ENCODE peak calls at places on chromosomes 11 and 22, in six cellular contexts. L is IMR-90, J is mesendoderm, I is ovary, N is hepatocyte, A is GM23338. P is an unnamed sample.

GRCh38 chr11:134176284-134176683 is 47.5 kb downstream of the NCAPD3 start:
- DNase-seq in J (no peak), L (no peak), I (no peak), N (no peak), A (no peak), P (no peak)

GRCh38 chr11:115418081-115418480 is 86.1 kb downstream of the CADM1 start:
- DNase-seq in N (no peak), J (no peak), A (no peak), L (no peak), I (no peak), P (no peak)

GRCh38 chr11:110655967-110656366 is 56.3 kb downstream of the ARHGAP20 start:
- DNase-seq in I (no peak), L (no peak), A (peak; percentile 1), J (peak; percentile 1), N (no peak), P (no peak)

GRCh38 chr11:35579557-35580396 is 38.5 kb upstream of the FJX1 start:
- DNase-seq in J (peak; percentile 59), N (peak; percentile 40), I (no peak), A (no peak), L (peak; percentile 99), P (no peak)

GRCh38 chr11:76598426-76598839 is 72.1 kb downstream of the LRRC32 start:
- DNase-seq in L (peak; percentile 56), I (no peak), N (peak; percentile 36), J (peak; percentile 74), A (peak; percentile 76), P (peak; percentile 72)

GRCh38 chr22:30241576-30242371 is 4.8 kb downstream of the LIF start:
- DNase-seq in I (no peak), J (no peak), N (no peak), L (peak; percentile 69), A (no peak), P (no peak)

GRCh38 chr22:31089101-31090100 is 8.3 kb downstream of the SMTN start:
- DNase-seq in I (peak; percentile 69), A (peak; percentile 59), N (peak; percentile 61), L (no peak), J (no peak), P (peak; percentile 90)

GRCh38 chr11:73818838-73819237 is 31.2 kb downstream of the MRPL48 start:
- DNase-seq in N (no peak), J (peak; percentile 85), L (peak; percentile 55), A (peak; percentile 10), I (no peak), P (peak; percentile 19)

GRCh38 chr11:126282742-126283591 is at the start of gene TIRAP:
- DNase-seq in J (peak; percentile 63), N (peak; percentile 82), A (peak; percentile 73), L (peak; percentile 42), I (peak; percentile 79), P (peak; percentile 90)

GRCh38 chr11:88188251-88189030 is 13.2 kb upstream of the RAB38 start:
- DNase-seq in I (no peak), N (peak; percentile 65), L (no peak), J (peak; percentile 47), A (no peak), P (no peak)

GRCh38 chr22:27668828-27669797 is 132.4 kb downstream of the MN1 start:
- DNase-seq in N (peak; percentile 90), A (peak; percentile 7), I (no peak), L (peak; percentile 18), J (peak; percentile 71), P (no peak)

GRCh38 chr11:14813506-14813905 is 78.5 kb downstream of the CYP2R1 start:
- DNase-seq in N (no peak), I (no peak), A (no peak), L (no peak), J (no peak), P (no peak)

GRCh38 chr11:63769044-63769718 is 606 bp upstream of the ZFTA start:
- DNase-seq in J (no peak), L (no peak), A (peak; percentile 55), N (peak; percentile 68), I (peak; percentile 68), P (peak; percentile 83)

GRCh38 chr11:93529707-93530467 is 13.3 kb downstream of the SMCO4 start:
- DNase-seq in N (peak; percentile 16), L (peak; percentile 41), I (peak; percentile 49), A (no peak), J (no peak), P (no peak)

GRCh38 chr22:37292641-37293040 is 10.3 kb downstream of the CYTH4 start:
- DNase-seq in A (no peak), J (peak; percentile 41), N (no peak), L (no peak), I (no peak), P (no peak)

GRCh38 chr11:62048101-62048500 is 75.7 kb upstream of the INCENP start:
- DNase-seq in A (no peak), N (peak; percentile 32), J (peak; percentile 20), I (no peak), L (no peak), P (no peak)

GRCh38 chr22:44363214-44363979 is 50.6 kb upstream of the SHISAL1 start:
- DNase-seq in J (no peak), I (peak; percentile 87), N (peak; percentile 76), A (no peak), L (peak; percentile 98), P (peak; percentile 85)

GRCh38 chr11:66443602-66444001 is 5.0 kb upstream of the MRPL11 start:
- DNase-seq in L (peak; percentile 92), I (no peak), N (no peak), A (no peak), J (no peak), P (no peak)

GRCh38 chr11:116881153-116881552 is 43.7 kb upstream of the APOA1 start:
- DNase-seq in A (peak; percentile 17), N (no peak), L (no peak), I (no peak), J (no peak), P (no peak)

GRCh38 chr11:15523576-15523975 is 408.9 kb downstream of the INSC start:
- DNase-seq in A (no peak), I (no peak), L (no peak), J (no peak), N (no peak), P (no peak)

DNA sequence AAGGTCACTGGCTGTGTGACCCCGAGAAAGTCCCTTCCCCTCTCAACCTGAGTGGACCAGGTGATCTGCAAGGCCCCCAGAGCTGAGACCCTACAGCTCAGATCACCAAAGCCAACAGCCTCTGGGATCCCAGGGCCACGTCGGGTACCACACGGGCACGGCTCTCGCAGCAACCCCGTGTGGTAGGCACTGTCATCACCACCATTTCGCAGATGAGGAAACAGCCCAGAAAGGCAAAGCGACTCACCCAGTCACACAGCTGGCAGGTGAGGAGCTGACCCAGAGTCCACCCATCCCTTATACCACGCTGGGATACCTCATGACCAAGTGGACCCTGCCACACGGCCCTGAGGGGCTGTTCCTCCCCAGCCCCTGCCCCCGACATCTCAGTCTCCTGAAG is 2.8 kb downstream of the ATP5MGL start:
- DNase-seq in N (no peak), I (no peak), A (no peak), L (no peak), J (no peak), P (no peak)
- H3K4me1 ChIP-seq in N (peaks cover 14% of the 10 kb centered on the region), I (peaks cover 4% of the 10 kb centered on the region), A (no peaks in the 10 kb centered on the region), L (peaks cover 8% of the 10 kb centered on the region), J (no peaks in the 10 kb centered on the region), P (no peaks in the 10 kb centered on the region)

GRCh38 chr11:65310756-65311155 is 3.9 kb upstream of the CDC42EP2 start:
- DNase-seq in A (no peak), I (no peak), L (peak; percentile 56), N (no peak), J (no peak), P (no peak)

GRCh38 chr11:65310215-65310614 is 4.5 kb upstream of the CDC42EP2 start:
- DNase-seq in L (no peak), A (no peak), N (no peak), J (no peak), I (no peak), P (no peak)

GRCh38 chr11:65309006-65309405 is 5.7 kb upstream of the CDC42EP2 start:
- DNase-seq in L (no peak), J (no peak), A (no peak), N (no peak), I (no peak), P (no peak)

GRCh38 chr11:65307298-65308229 is 7.1 kb upstream of the CDC42EP2 start:
- DNase-seq in I (no peak), A (no peak), N (no peak), L (peak; percentile 31), J (no peak), P (no peak)

DNA sequence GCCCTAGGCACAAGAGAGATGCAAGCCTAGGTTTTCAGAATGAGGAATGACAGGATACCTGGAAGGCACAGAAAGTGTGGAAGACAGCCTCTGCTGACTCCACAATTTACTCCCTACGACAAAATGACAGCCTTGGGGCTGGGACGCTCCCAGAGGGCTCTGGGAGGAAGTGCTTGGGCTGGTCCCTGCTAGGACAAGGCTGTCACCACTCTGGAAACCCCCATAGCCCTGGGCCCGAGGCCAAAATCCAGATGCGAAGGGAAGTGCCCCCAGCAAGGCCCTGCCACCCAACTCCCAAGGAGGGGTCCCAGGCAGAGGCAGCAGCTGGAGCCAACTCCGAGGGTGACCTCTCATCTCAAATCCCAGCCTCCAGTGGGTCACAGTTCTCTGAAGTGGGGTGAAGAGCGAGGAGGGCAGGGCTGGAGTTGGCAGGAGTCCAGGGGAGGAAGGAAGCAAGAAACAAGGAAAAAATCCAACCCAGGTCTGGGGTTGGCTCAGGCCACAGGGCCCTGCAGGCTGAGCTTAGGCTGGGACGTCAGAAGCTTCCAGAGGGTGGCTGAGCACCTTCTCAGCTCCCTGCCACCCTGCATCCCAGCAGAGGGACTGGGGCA is 6.3 kb upstream of the CDC42EP2 start:
- DNase-seq in N (no peak), A (no peak), I (no peak), L (no peak), J (no peak), P (no peak)
- H3K4me1 ChIP-seq in N (peaks cover 56% of the 10 kb centered on the region), A (peaks cover 10% of the 10 kb centered on the region), I (peaks cover 6% of the 10 kb centered on the region), L (peaks cover 43% of the 10 kb centered on the region), J (no peaks in the 10 kb centered on the region), P (peaks cover 25% of the 10 kb centered on the region)

DNA sequence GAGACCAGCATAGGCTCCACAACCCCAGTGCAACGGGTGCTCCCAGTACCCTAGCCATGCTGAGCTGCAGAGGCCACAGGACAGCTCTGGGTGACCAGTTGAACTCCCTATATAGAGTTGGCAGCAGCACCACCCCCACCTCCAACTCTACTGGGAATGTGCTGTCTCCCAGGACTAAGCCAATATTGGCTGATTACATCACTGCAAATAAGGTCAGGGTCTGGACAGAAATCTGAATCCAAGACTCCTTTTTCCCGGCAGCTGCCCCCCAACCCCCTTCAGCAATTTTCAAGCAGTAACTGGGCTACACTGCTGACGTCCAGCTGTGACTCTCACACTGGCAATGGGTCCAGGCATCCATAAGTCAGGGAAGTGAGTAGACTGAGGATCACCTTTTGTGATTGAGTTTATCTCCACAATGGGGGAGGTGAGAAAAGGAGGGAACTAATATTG is at the start of gene HPX:
- DNase-seq in N (no peak), I (no peak), A (no peak), J (no peak), L (no peak), P (no peak)
- H3K4me1 ChIP-seq in N (peaks cover 20% of the 10 kb centered on the region), I (no peaks in the 10 kb centered on the region), A (no peaks in the 10 kb centered on the region), J (peaks cover 5% of the 10 kb centered on the region), L (no peaks in the 10 kb centered on the region), P (no peaks in the 10 kb centered on the region)

DNA sequence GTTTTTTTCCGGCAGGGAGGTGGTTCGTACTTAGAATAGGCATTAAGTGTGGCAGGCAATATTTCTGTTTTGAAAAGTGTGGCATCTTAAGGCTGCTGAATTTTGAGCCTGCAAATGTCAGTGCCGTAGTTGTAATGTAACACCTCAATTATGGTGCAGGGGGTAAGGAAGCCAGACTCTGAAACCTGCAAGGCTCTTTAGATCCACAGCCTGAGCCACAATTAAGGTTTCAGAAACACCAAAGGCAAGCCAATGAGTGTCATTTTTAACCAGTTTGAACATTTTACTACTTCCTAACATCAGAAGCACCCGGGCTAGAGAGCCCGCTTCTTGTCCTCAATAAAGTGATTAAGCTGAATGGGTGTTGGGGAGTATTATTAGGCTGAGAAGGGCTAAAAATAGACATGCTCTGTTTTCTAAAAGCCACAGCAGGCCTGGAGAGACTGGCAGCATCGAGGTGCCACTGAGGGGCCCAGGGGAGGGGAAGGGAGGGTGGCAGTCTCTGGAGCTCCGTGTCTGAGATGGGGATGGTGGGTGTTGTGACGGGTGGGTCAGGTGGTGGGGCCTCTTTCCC is 113.4 kb downstream of the ZBTB16 start:
- DNase-seq in A (no peak), N (no peak), I (no peak), L (no peak), J (no peak), P (no peak)
- H3K4me1 ChIP-seq in A (peaks cover 2% of the 10 kb centered on the region), N (peaks cover 98% of the 10 kb centered on the region), I (peaks cover 70% of the 10 kb centered on the region), L (no peaks in the 10 kb centered on the region), J (no peaks in the 10 kb centered on the region), P (no peaks in the 10 kb centered on the region)